ENCODE peak calls at places on chromosomes 11 and 22, in eight cellular contexts. X is CD8-positive, alpha-beta T cell; I is astrocyte of the spinal cord; D is cardiac fibroblast; G is choroid plexus epithelial cell; S is mucosa of descending colon; V is thoracic aorta; J is ascending aorta. A is an unnamed sample.

GRCh38 chr22:42693763-42694683 is 26.6 kb downstream of the A4GALT start:
- DNase-seq in X (no peak), I (no peak), D (no peak), G (no peak), S (no peak), V (no peak), J (no peak), A (no peak)

GRCh38 chr11:1679881-1680280 is 17.1 kb upstream of the KRTAP5-6 start:
- DNase-seq in X (no peak), I (no peak), D (no peak), G (no peak), S (no peak), V (no peak), J (no peak), A (no peak)

GRCh38 chr11:132817387-132817786 is 714.9 kb downstream of the OPCML start:
- DNase-seq in X (no peak), I (no peak), D (no peak), G (no peak), S (no peak), V (no peak), J (no peak), A (no peak)

GRCh38 chr11:40314327-40314726 is 1145.1 kb downstream of the LRRC4C start:
- DNase-seq in X (no peak), I (no peak), D (peak; percentile 13), G (peak; percentile 65), S (no peak), V (no peak), J (no peak), A (no peak)

GRCh38 chr11:59818572-59818971 is 8.0 kb upstream of the MRPL16 start:
- DNase-seq in X (no peak), I (no peak), D (no peak), G (no peak), S (no peak), V (no peak), J (no peak), A (peak; percentile 9)

GRCh38 chr11:91946397-91947090 is 278.1 kb upstream of the FAT3 start:
- DNase-seq in X (no peak), I (peak; percentile 12), D (no peak), G (peak; percentile 4), S (no peak), V (no peak), J (no peak), A (no peak)

GRCh38 chr11:41246399-41246745 is 213.1 kb downstream of the LRRC4C start:
- DNase-seq in X (no peak), I (no peak), D (no peak), G (no peak), S (no peak), V (no peak), J (no peak), A (no peak)

GRCh38 chr11:128503231-128503991 is 83.9 kb downstream of the ETS1 start:
- DNase-seq in X (peak; percentile 74), I (peak; percentile 89), D (peak; percentile 56), G (peak; percentile 89), S (no peak), V (no peak), J (no peak), A (no peak)

GRCh38 chr11:20070459-20070858 is 89.8 kb downstream of the DBX1 start:
- DNase-seq in X (no peak), I (peak; percentile 66), D (no peak), G (no peak), S (no peak), V (no peak), J (no peak), A (no peak)

GRCh38 chr11:128575956-128576340 is 11.4 kb downstream of the ETS1 start:
- DNase-seq in X (no peak), I (peak; percentile 13), D (peak; percentile 89), G (peak; percentile 47), S (no peak), V (no peak), J (no peak), A (no peak)

GRCh38 chr22:20775342-20775895 is 1.5 kb downstream of the SERPIND1 start:
- DNase-seq in X (no peak), I (no peak), D (no peak), G (no peak), S (no peak), V (no peak), J (no peak), A (no peak)

GRCh38 chr22:20779014-20779812 is 5.3 kb downstream of the SERPIND1 start:
- DNase-seq in X (no peak), I (no peak), D (no peak), G (no peak), S (no peak), V (no peak), J (no peak), A (no peak)

GRCh38 chr22:20776624-20777405 is 2.9 kb downstream of the SERPIND1 start:
- DNase-seq in X (no peak), I (no peak), D (no peak), G (no peak), S (no peak), V (no peak), J (no peak), A (no peak)

GRCh38 chr22:20779813-20780148 is 5.9 kb downstream of the SERPIND1 start:
- DNase-seq in X (no peak), I (peak; percentile 69), D (peak; percentile 80), G (peak; percentile 85), S (no peak), V (no peak), J (no peak), A (no peak)

GRCh38 chr22:20777420-20778177 is 3.7 kb downstream of the SERPIND1 start:
- DNase-seq in X (no peak), I (peak; percentile 48), D (peak; percentile 94), G (peak; percentile 91), S (no peak), V (no peak), J (no peak), A (no peak)
- TF ChIP-seq CTCF in X (no peak), I (no peak), D (no peak), G (peak; percentile 24), S (no peak), V (no peak), J (no peak), A (no peak)

DNA sequence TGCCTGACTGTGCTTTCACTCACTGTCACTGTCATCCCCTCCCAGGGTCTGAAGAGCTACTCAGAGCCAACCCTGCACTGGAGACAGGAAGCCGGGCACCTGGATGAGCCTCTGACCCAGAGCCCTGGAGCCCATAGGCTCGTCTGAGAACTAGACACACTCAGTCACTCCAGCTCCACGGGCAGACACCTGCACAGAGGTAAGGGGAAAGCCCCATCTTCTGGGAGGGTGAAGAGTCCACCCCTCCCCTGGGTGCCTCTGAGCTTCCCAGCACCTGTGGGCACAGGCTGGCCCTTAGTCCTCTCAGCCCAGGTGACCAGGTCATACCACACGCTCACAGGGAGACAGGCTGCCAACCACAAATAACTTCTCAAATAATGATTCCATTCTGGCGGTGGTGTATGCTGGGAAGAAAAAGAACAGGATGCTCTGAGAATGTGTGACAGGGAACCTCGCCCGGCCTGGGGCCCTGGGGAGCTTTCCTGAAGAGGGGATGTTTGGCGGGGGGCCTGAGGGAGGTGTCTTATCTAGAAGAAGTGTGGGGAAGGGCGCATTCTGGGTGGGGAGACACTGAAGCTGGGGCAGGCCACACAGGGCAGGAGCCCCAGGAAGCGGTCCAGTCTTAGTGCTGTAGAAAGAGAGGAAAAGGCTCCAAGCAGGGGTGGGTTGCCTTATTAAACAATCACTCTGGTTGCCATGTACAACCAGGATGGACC is 5.3 kb downstream of the CCDC157 start:
- DNase-seq in X (no peak), I (no peak), D (no peak), G (no peak), S (no peak), V (no peak), J (no peak), A (no peak)
- H3K4me3 ChIP-seq in X (no peak overlapping the region), I (no peak overlapping the region), D (no peak overlapping the region), G (no peak overlapping the region), S (no peak overlapping the region), V (no peak overlapping the region), J (no peak overlapping the region), A (no peak overlapping the region)

DNA sequence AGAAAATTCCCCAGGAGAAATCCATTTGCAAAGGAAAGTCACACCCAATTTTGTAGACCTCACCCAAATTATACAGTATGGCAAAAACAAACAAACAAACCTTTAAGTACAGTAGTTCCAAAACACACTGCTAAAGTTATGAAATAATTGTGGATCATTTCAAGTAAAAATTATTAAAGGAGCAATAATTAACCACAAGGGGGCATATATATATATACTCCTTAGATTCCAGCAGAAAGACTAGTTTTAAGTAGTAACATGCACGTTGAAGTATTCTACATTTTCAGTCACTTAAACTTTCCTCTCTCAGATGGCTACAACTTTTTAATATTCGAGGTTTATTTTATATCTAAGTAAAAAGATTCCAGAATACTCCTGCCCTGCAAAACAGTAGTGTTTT is 26.8 kb downstream of the RNF141 start:
- DNase-seq in X (no peak), I (peak; percentile 26), D (peak; percentile 59), G (peak; percentile 54), S (no peak), V (no peak), J (no peak), A (no peak)
- TF ChIP-seq CTCF in X (no peak), I (peak; percentile 13), D (peak; percentile 12), G (peak; percentile 38), S (no peak), V (no peak), J (peak; percentile 20), A (no peak)

GRCh38 chr11:75480185-75480889 is 45.4 kb downstream of the GDPD5 start:
- DNase-seq in X (no peak), I (no peak), D (no peak), G (no peak), S (no peak), V (no peak), J (no peak), A (peak; percentile 42)

GRCh38 chr11:75477614-75477935 is 44.6 kb upstream of the KLHL35 start:
- DNase-seq in X (no peak), I (no peak), D (no peak), G (no peak), S (no peak), V (no peak), J (no peak), A (no peak)

GRCh38 chr11:75479598-75479986 is 46.1 kb downstream of the GDPD5 start:
- DNase-seq in X (no peak), I (no peak), D (no peak), G (no peak), S (no peak), V (no peak), J (no peak), A (no peak)

GRCh38 chr11:75480890-75481190 is 44.9 kb downstream of the GDPD5 start:
- DNase-seq in X (no peak), I (no peak), D (no peak), G (no peak), S (no peak), V (no peak), J (no peak), A (no peak)

DNA sequence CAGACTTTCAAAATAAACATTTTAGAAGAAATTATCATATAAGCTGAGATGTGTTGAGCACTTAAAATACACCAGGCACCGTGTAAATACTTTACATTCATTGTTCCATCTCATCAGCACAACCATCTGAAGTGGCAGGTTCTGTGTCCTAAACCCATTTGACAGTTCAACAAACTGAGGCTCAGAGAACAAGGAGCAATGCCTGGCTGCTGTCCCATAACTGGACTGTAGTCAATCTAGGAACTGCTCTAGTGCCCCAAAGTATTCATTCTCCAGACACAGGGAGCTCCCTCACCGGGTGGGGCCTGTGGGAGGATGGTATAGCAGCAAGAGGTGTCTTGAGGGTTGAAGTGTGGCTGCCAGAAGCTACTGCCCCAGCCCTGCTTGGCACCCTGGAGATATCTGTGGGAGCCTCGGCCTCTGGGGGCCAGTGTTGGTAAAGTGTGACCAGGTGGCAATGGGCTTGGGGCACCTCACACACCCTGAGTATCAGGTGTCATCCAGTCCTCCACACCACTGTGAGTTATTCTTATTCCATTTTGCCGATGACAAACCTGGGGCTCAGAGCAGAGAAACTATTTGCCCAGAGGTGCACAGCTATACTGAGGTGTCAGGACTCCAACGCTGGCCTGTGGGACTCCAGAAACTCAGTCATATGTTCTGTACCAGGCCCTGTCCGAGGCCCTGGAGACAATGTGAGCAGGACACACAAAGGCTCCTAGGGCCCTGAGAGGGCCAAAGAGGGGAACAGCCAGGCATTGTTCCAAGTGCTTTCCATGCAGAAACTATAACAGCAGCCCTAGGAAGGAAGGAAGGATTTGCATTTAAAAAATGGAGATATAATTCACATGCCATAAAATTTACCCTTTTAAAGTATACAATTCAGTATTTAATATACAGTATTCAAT is 45.9 kb upstream of the KLHL35 start:
- DNase-seq in X (no peak), I (no peak), D (no peak), G (no peak), S (no peak), V (no peak), J (no peak), A (no peak)
- H3K4me3 ChIP-seq in X (no peak overlapping the region), I (no peak overlapping the region), D (no peak overlapping the region), G (no peak overlapping the region), S (no peak overlapping the region), V (no peak overlapping the region), J (no peak overlapping the region), A (no peak overlapping the region)

A was measured in GM12865.